ENCODE peak calls at places on chromosomes 13 and 19, in eight cellular contexts. G is NCI-H524 treated with DMSO at 0.1 percent for 48 hours, M is progenitor cell of endocrine pancreas, X is GM18507, Y is substantia nigra, I is iPS-NIHi11, V is thoracic aorta, Z is aorta. U is an unnamed sample.
A peak's percentile ranks its signal among the peaks of the same experiment; 100 is the strongest.

GRCh38 chr13:28609936-28610335 is 49.0 kb upstream of the POMP start:
- DNase-seq in G (no peak), V (no peak), I (no peak), M (no peak), X (no peak), Z (no peak), Y (no peak), U (no peak)

GRCh38 chr13:41345921-41346589 is 35.0 kb downstream of the NAA16 start:
- DNase-seq in Z (no peak), G (no peak), V (no peak), M (no peak), X (no peak), Y (no peak), I (peak; percentile 5), U (no peak)

GRCh38 chr19:5522106-5522505 is 45.6 kb downstream of the TINCR start:
- DNase-seq in Y (no peak), Z (no peak), I (no peak), X (no peak), G (no peak), V (no peak), M (no peak), U (no peak)

GRCh38 chr13:44068737-44069136 is 189.0 kb downstream of the LACC1 start:
- DNase-seq in M (no peak), Z (no peak), I (peak; percentile 17), X (no peak), V (no peak), G (no peak), Y (no peak), U (no peak)

GRCh38 chr13:79098603-79099002 is 307.5 kb downstream of the RBM26 start:
- DNase-seq in Y (no peak), X (no peak), Z (no peak), V (no peak), I (no peak), G (no peak), M (no peak), U (no peak)

GRCh38 chr13:48636550-48636949 is 17.2 kb upstream of the CYSLTR2 start:
- DNase-seq in M (no peak), Z (no peak), Y (no peak), I (no peak), X (no peak), G (no peak), V (no peak), U (no peak)

GRCh38 chr13:92232880-92233279 is 834.5 kb downstream of the GPC5 start:
- DNase-seq in X (no peak), Y (no peak), Z (no peak), M (no peak), G (no peak), I (no peak), V (no peak), U (no peak)

GRCh38 chr13:21686761-21687391 is 16.0 kb downstream of the FGF9 start:
- DNase-seq in Z (no peak), Y (no peak), M (no peak), V (no peak), G (no peak), X (no peak), I (no peak), U (no peak)

GRCh38 chr19:24101459-24102122 is 14.6 kb downstream of the ZNF254 start:
- DNase-seq in Y (no peak), M (no peak), Z (no peak), I (no peak), X (no peak), G (no peak), V (no peak), U (no peak)

U was measured in posterior vena cava.